ENCODE peak calls at places on chromosomes 4 and X, in nine cellular contexts. One of them, this sample, is unnamed.

GRCh38 chrX:46649421-46650260 is 76.1 kb downstream of the CHST7 start:
- DNase-seq in CD8-positive, alpha-beta T cell: no peak
- DNase-seq in thoracic aorta: no peak
- DNase-seq in left lung: no peak
- DNase-seq in DND-41: peak; percentile 70
- DNase-seq in fibroblast of lung: peak; percentile 27
- DNase-seq in right atrium auricular region: no peak
- DNase-seq in endodermal cell: peak; percentile 70
- DNase-seq in testis: peak; percentile 27
- DNase-seq in this sample: no peak

GRCh38 chr4:81550005-81550896 is 78.5 kb upstream of the RASGEF1B start:
- DNase-seq in CD8-positive, alpha-beta T cell: no peak
- DNase-seq in thoracic aorta: no peak
- DNase-seq in left lung: peak; percentile 56
- DNase-seq in DND-41: no peak
- DNase-seq in fibroblast of lung: no peak
- DNase-seq in right atrium auricular region: no peak
- DNase-seq in endodermal cell: peak; percentile 47
- DNase-seq in testis: peak; percentile 18
- DNase-seq in this sample: no peak

GRCh38 chr4:26596843-26597242 is 13.0 kb downstream of the TBC1D19 start:
- DNase-seq in CD8-positive, alpha-beta T cell: no peak
- DNase-seq in thoracic aorta: no peak
- DNase-seq in left lung: no peak
- DNase-seq in DND-41: no peak
- DNase-seq in fibroblast of lung: no peak
- DNase-seq in right atrium auricular region: no peak
- DNase-seq in endodermal cell: no peak
- DNase-seq in testis: no peak
- DNase-seq in this sample: no peak

GRCh38 chr4:116881077-116881476 is 204.3 kb downstream of the TRAM1L1 start:
- DNase-seq in CD8-positive, alpha-beta T cell: no peak
- DNase-seq in thoracic aorta: no peak
- DNase-seq in left lung: no peak
- DNase-seq in DND-41: no peak
- DNase-seq in fibroblast of lung: no peak
- DNase-seq in right atrium auricular region: no peak
- DNase-seq in endodermal cell: no peak
- DNase-seq in testis: no peak
- DNase-seq in this sample: no peak

GRCh38 chr4:44446801-44447562 is 1.6 kb downstream of the KCTD8 start:
- DNase-seq in CD8-positive, alpha-beta T cell: no peak
- DNase-seq in thoracic aorta: no peak
- DNase-seq in left lung: peak; percentile 51
- DNase-seq in DND-41: no peak
- DNase-seq in fibroblast of lung: no peak
- DNase-seq in right atrium auricular region: no peak
- DNase-seq in endodermal cell: peak; percentile 75
- DNase-seq in testis: no peak
- DNase-seq in this sample: no peak

GRCh38 chr4:71609651-71610050 is 174.2 kb downstream of the GC start:
- DNase-seq in CD8-positive, alpha-beta T cell: no peak
- DNase-seq in thoracic aorta: no peak
- DNase-seq in left lung: no peak
- DNase-seq in DND-41: no peak
- DNase-seq in fibroblast of lung: no peak
- DNase-seq in right atrium auricular region: no peak
- DNase-seq in endodermal cell: no peak
- DNase-seq in testis: no peak
- DNase-seq in this sample: no peak

GRCh38 chr4:54423066-54423465 is 194.0 kb downstream of the PDGFRA start:
- DNase-seq in CD8-positive, alpha-beta T cell: no peak
- DNase-seq in thoracic aorta: no peak
- DNase-seq in left lung: no peak
- DNase-seq in DND-41: no peak
- DNase-seq in fibroblast of lung: peak; percentile 43
- DNase-seq in right atrium auricular region: no peak
- DNase-seq in endodermal cell: no peak
- DNase-seq in testis: no peak
- DNase-seq in this sample: no peak

GRCh38 chr4:26557164-26557563 is 26.7 kb upstream of the TBC1D19 start:
- DNase-seq in CD8-positive, alpha-beta T cell: no peak
- DNase-seq in thoracic aorta: no peak
- DNase-seq in left lung: no peak
- DNase-seq in DND-41: no peak
- DNase-seq in fibroblast of lung: peak; percentile 97
- DNase-seq in right atrium auricular region: no peak
- DNase-seq in endodermal cell: no peak
- DNase-seq in testis: no peak
- DNase-seq in this sample: no peak

GRCh38 chrX:73847991-73848390 is 285.0 kb downstream of the CHIC1 start:
- DNase-seq in CD8-positive, alpha-beta T cell: no peak
- DNase-seq in thoracic aorta: no peak
- DNase-seq in left lung: no peak
- DNase-seq in DND-41: no peak
- DNase-seq in fibroblast of lung: no peak
- DNase-seq in right atrium auricular region: no peak
- DNase-seq in endodermal cell: no peak
- DNase-seq in testis: no peak
- DNase-seq in this sample: no peak
- H3K4me3 ChIP-seq in CD8-positive, alpha-beta T cell: no peak overlapping the region
- H3K4me3 ChIP-seq in thoracic aorta: no peak overlapping the region
- H3K4me3 ChIP-seq in left lung: no peak overlapping the region
- H3K4me3 ChIP-seq in DND-41: no peak overlapping the region
- H3K4me3 ChIP-seq in fibroblast of lung: no peak overlapping the region
- H3K4me3 ChIP-seq in right atrium auricular region: no peak overlapping the region
- H3K4me3 ChIP-seq in endodermal cell: no peak overlapping the region
- H3K4me3 ChIP-seq in testis: no peak overlapping the region
- H3K4me3 ChIP-seq in this sample: no peak overlapping the region

GRCh38 chr4:10114147-10114546 is 2.5 kb downstream of the WDR1 start:
- DNase-seq in CD8-positive, alpha-beta T cell: no peak
- DNase-seq in thoracic aorta: no peak
- DNase-seq in left lung: no peak
- DNase-seq in DND-41: no peak
- DNase-seq in fibroblast of lung: no peak
- DNase-seq in right atrium auricular region: no peak
- DNase-seq in endodermal cell: no peak
- DNase-seq in testis: no peak
- DNase-seq in this sample: no peak

GRCh38 chr4:10113362-10114047 is 3.1 kb downstream of the WDR1 start:
- DNase-seq in CD8-positive, alpha-beta T cell: no peak
- DNase-seq in thoracic aorta: no peak
- DNase-seq in left lung: no peak
- DNase-seq in DND-41: no peak
- DNase-seq in fibroblast of lung: no peak
- DNase-seq in right atrium auricular region: no peak
- DNase-seq in endodermal cell: no peak
- DNase-seq in testis: no peak
- DNase-seq in this sample: no peak

GRCh38 chr4:10115271-10115656 is 1.3 kb downstream of the WDR1 start:
- DNase-seq in CD8-positive, alpha-beta T cell: no peak
- DNase-seq in thoracic aorta: no peak
- DNase-seq in left lung: no peak
- DNase-seq in DND-41: no peak
- DNase-seq in fibroblast of lung: peak; percentile 49
- DNase-seq in right atrium auricular region: no peak
- DNase-seq in endodermal cell: no peak
- DNase-seq in testis: no peak
- DNase-seq in this sample: no peak

GRCh38 chr4:10115657-10116624 is 658 bp downstream of the WDR1 start:
- DNase-seq in CD8-positive, alpha-beta T cell: peak; percentile 75
- DNase-seq in thoracic aorta: no peak
- DNase-seq in left lung: peak; percentile 93
- DNase-seq in DND-41: peak; percentile 74
- DNase-seq in fibroblast of lung: no peak
- DNase-seq in right atrium auricular region: no peak
- DNase-seq in endodermal cell: peak; percentile 88
- DNase-seq in testis: peak; percentile 69
- DNase-seq in this sample: peak; percentile 74

GRCh38 chr4:10114607-10115006 is 2.0 kb downstream of the WDR1 start:
- DNase-seq in CD8-positive, alpha-beta T cell: no peak
- DNase-seq in thoracic aorta: no peak
- DNase-seq in left lung: no peak
- DNase-seq in DND-41: no peak
- DNase-seq in fibroblast of lung: no peak
- DNase-seq in right atrium auricular region: no peak
- DNase-seq in endodermal cell: peak; percentile 74
- DNase-seq in testis: no peak
- DNase-seq in this sample: no peak
- H3K4me1 ChIP-seq in CD8-positive, alpha-beta T cell: peaks cover 81% of the 10 kb centered on the region
- H3K4me1 ChIP-seq in thoracic aorta: peaks cover 73% of the 10 kb centered on the region
- H3K4me1 ChIP-seq in left lung: peaks cover 26% of the 10 kb centered on the region
- H3K4me1 ChIP-seq in DND-41: peaks cover 74% of the 10 kb centered on the region
- H3K4me1 ChIP-seq in fibroblast of lung: peaks cover 12% of the 10 kb centered on the region
- H3K4me1 ChIP-seq in right atrium auricular region: peaks cover 68% of the 10 kb centered on the region
- H3K4me1 ChIP-seq in endodermal cell: peaks cover 32% of the 10 kb centered on the region
- H3K4me1 ChIP-seq in testis: peaks cover 10% of the 10 kb centered on the region
- H3K4me1 ChIP-seq in this sample: peaks cover 83% of the 10 kb centered on the region

DNA sequence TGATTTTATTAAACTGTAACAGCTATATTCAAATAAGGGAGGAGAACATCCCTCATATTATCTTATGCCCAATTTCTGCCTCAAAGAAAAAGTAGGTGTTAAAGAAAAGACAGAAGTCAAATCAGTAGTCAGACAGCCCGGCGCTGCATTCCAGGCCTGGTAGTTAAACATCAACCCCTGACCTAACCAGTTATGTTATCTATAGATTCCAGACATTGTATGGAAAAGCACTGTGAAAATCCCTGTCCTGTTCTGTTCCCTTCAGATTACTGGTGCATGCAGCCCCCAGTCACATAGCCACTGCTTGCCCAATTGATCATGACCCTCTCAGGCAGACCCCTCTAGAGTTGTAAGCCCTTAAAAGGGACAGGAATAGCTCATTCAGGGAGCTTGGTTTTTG is 269.9 kb upstream of the GALNT7 start:
- DNase-seq in CD8-positive, alpha-beta T cell: no peak
- DNase-seq in thoracic aorta: no peak
- DNase-seq in left lung: no peak
- DNase-seq in DND-41: no peak
- DNase-seq in fibroblast of lung: no peak
- DNase-seq in right atrium auricular region: no peak
- DNase-seq in endodermal cell: no peak
- DNase-seq in testis: no peak
- DNase-seq in this sample: no peak
- H3K27ac ChIP-seq in CD8-positive, alpha-beta T cell: no peak overlapping the region
- H3K27ac ChIP-seq in thoracic aorta: no peak overlapping the region
- H3K27ac ChIP-seq in left lung: no peak overlapping the region
- H3K27ac ChIP-seq in DND-41: no peak overlapping the region
- H3K27ac ChIP-seq in fibroblast of lung: no peak overlapping the region
- H3K27ac ChIP-seq in right atrium auricular region: no peak overlapping the region
- H3K27ac ChIP-seq in endodermal cell: no peak overlapping the region
- H3K27ac ChIP-seq in testis: no peak overlapping the region
- H3K27ac ChIP-seq in this sample: no peak overlapping the region

DNA sequence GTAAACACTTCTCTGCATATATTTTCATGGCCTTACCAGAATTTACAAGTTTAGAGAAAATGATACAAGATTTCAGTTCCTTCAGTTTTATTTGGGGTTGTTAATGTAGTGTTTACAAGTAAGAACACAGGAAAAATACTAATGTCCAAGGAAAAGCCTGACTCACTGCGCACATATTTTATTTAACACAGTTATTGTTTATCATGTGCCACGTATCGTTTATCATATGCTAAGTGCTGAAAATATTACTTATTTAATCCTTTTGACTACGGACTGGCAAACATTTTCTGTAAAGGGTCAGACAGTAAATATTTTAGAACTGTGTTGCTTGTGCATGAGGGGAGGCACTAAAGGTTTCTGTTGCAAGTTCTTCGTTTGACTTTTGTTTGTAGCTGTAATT is 794 bp downstream of the HSD17B13 start:
- DNase-seq in CD8-positive, alpha-beta T cell: no peak
- DNase-seq in thoracic aorta: no peak
- DNase-seq in left lung: no peak
- DNase-seq in DND-41: no peak
- DNase-seq in fibroblast of lung: peak; percentile 16
- DNase-seq in right atrium auricular region: no peak
- DNase-seq in endodermal cell: no peak
- DNase-seq in testis: no peak
- DNase-seq in this sample: no peak
- H3K4me3 ChIP-seq in CD8-positive, alpha-beta T cell: no peak overlapping the region
- H3K4me3 ChIP-seq in thoracic aorta: no peak overlapping the region
- H3K4me3 ChIP-seq in left lung: no peak overlapping the region
- H3K4me3 ChIP-seq in DND-41: no peak overlapping the region
- H3K4me3 ChIP-seq in fibroblast of lung: no peak overlapping the region
- H3K4me3 ChIP-seq in right atrium auricular region: no peak overlapping the region
- H3K4me3 ChIP-seq in endodermal cell: no peak overlapping the region
- H3K4me3 ChIP-seq in testis: no peak overlapping the region
- H3K4me3 ChIP-seq in this sample: no peak overlapping the region

GRCh38 chr4:177671387-177671786 is 229.2 kb upstream of the AGA start:
- DNase-seq in CD8-positive, alpha-beta T cell: no peak
- DNase-seq in thoracic aorta: no peak
- DNase-seq in left lung: no peak
- DNase-seq in DND-41: no peak
- DNase-seq in fibroblast of lung: no peak
- DNase-seq in right atrium auricular region: no peak
- DNase-seq in endodermal cell: no peak
- DNase-seq in testis: no peak
- DNase-seq in this sample: no peak

GRCh38 chr4:177671845-177672244 is 229.6 kb upstream of the AGA start:
- DNase-seq in CD8-positive, alpha-beta T cell: no peak
- DNase-seq in thoracic aorta: no peak
- DNase-seq in left lung: no peak
- DNase-seq in DND-41: no peak
- DNase-seq in fibroblast of lung: no peak
- DNase-seq in right atrium auricular region: no peak
- DNase-seq in endodermal cell: no peak
- DNase-seq in testis: no peak
- DNase-seq in this sample: no peak

GRCh38 chr4:177667687-177668086 is 225.4 kb upstream of the AGA start:
- DNase-seq in CD8-positive, alpha-beta T cell: no peak
- DNase-seq in thoracic aorta: no peak
- DNase-seq in left lung: no peak
- DNase-seq in DND-41: no peak
- DNase-seq in fibroblast of lung: no peak
- DNase-seq in right atrium auricular region: no peak
- DNase-seq in endodermal cell: no peak
- DNase-seq in testis: peak; percentile 17
- DNase-seq in this sample: no peak
- H3K4me1 ChIP-seq in CD8-positive, alpha-beta T cell: no peaks in the 10 kb centered on the region
- H3K4me1 ChIP-seq in thoracic aorta: no peaks in the 10 kb centered on the region
- H3K4me1 ChIP-seq in left lung: no peaks in the 10 kb centered on the region
- H3K4me1 ChIP-seq in DND-41: no peaks in the 10 kb centered on the region
- H3K4me1 ChIP-seq in fibroblast of lung: no peaks in the 10 kb centered on the region
- H3K4me1 ChIP-seq in right atrium auricular region: no peaks in the 10 kb centered on the region
- H3K4me1 ChIP-seq in endodermal cell: no peaks in the 10 kb centered on the region
- H3K4me1 ChIP-seq in testis: no peaks in the 10 kb centered on the region
- H3K4me1 ChIP-seq in this sample: no peaks in the 10 kb centered on the region

GRCh38 chr4:7959066-7959465 is 19.4 kb upstream of the AFAP1 start:
- DNase-seq in CD8-positive, alpha-beta T cell: no peak
- DNase-seq in thoracic aorta: no peak
- DNase-seq in left lung: no peak
- DNase-seq in DND-41: no peak
- DNase-seq in fibroblast of lung: no peak
- DNase-seq in right atrium auricular region: no peak
- DNase-seq in endodermal cell: no peak
- DNase-seq in testis: no peak
- DNase-seq in this sample: no peak
- H3K27ac ChIP-seq in CD8-positive, alpha-beta T cell: no peak overlapping the region
- H3K27ac ChIP-seq in thoracic aorta: no peak overlapping the region
- H3K27ac ChIP-seq in left lung: no peak overlapping the region
- H3K27ac ChIP-seq in DND-41: no peak overlapping the region
- H3K27ac ChIP-seq in fibroblast of lung: no peak overlapping the region
- H3K27ac ChIP-seq in right atrium auricular region: no peak overlapping the region
- H3K27ac ChIP-seq in endodermal cell: no peak overlapping the region
- H3K27ac ChIP-seq in testis: no peak overlapping the region
- H3K27ac ChIP-seq in this sample: no peak overlapping the region